ENCODE peak calls at places on chromosomes 11 and 22, in five cellular contexts. C is activated effector memory CD4-positive, alpha-beta T cell treated with anti-CD3 and anti-CD28 coated beads, Interleukin-2, amount 50 U/mL, for 16 hours; B is stimulated activated CD4-positive, alpha-beta T cell treated with anti-CD3 and anti-CD28 coated beads, Interleukin-1b, Interleukin-23, amount 100 ng/mL, for 24 hours; U is NCI-H1417; I is GM12865. N is an unnamed sample.

GRCh38 chr11:74090701-74091100 is 80.1 kb downstream of the C2CD3 start:
- DNase-seq in C (no peak), B (no peak), I (peak; percentile 14), U (peak; percentile 9), N (no peak)

GRCh38 chr11:71341596-71341995 is 89.2 kb upstream of the SHANK2 start:
- DNase-seq in B (no peak), I (no peak), C (peak; percentile 43), U (no peak), N (no peak)

GRCh38 chr11:14642453-14642852 is 1.2 kb upstream of the PDE3B start:
- DNase-seq in I (no peak), B (no peak), C (no peak), U (no peak), N (no peak)

GRCh38 chr11:64008283-64008931 is 22.2 kb downstream of the OTUB1 start:
- DNase-seq in B (no peak), C (no peak), I (no peak), U (no peak), N (no peak)

GRCh38 chr11:22753401-22753800 is 76.2 kb downstream of the SVIP start:
- DNase-seq in U (peak; percentile 41), I (no peak), B (no peak), C (no peak), N (no peak)

GRCh38 chr22:33116846-33117547 is 58.8 kb upstream of the SYN3 start:
- DNase-seq in I (no peak), C (no peak), B (no peak), U (no peak), N (peak; percentile 33)

GRCh38 chr22:24096401-24097115 is 84.7 kb upstream of the SUSD2 start:
- DNase-seq in I (no peak), U (no peak), C (peak; percentile 48), B (no peak), N (no peak)

GRCh38 chr11:113728814-113729213 is 22.7 kb upstream of the TMPRSS5 start:
- DNase-seq in U (no peak), B (no peak), C (no peak), I (no peak), N (no peak)

GRCh38 chr11:20010106-20010860 is 150.0 kb downstream of the DBX1 start:
- DNase-seq in U (peak; percentile 86), C (no peak), B (no peak), I (no peak), N (no peak)

GRCh38 chr11:1087279-1087960 is 12.7 kb downstream of the MUC2 start:
- DNase-seq in C (peak; percentile 47), I (no peak), B (no peak), U (no peak), N (no peak)

GRCh38 chr11:68690671-68691401 is 6.5 kb downstream of the GAL start:
- DNase-seq in U (no peak), I (no peak), B (no peak), C (peak; percentile 64), N (no peak)

GRCh38 chr11:27083782-27084181 is 43.2 kb downstream of the BBOX1 start:
- DNase-seq in U (no peak), B (no peak), C (no peak), I (no peak), N (no peak)

GRCh38 chr11:62600367-62601113 is 1.1 kb downstream of the MTA2 start:
- DNase-seq in B (no peak), I (no peak), C (no peak), U (peak; percentile 68), N (no peak)

GRCh38 chr22:38843716-38844660 is at the start of gene NPTXR:
- DNase-seq in I (no peak), U (peak; percentile 72), C (peak; percentile 76), B (peak; percentile 40), N (no peak)

GRCh38 chr11:44593194-44593593 is 27.7 kb downstream of the CD82 start:
- DNase-seq in I (no peak), U (no peak), C (no peak), B (no peak), N (no peak)

GRCh38 chr11:78192911-78193341 is 4.2 kb downstream of the USP35 start:
- DNase-seq in U (no peak), C (peak; percentile 49), I (no peak), B (no peak), N (no peak)

GRCh38 chr11:17403977-17404759 is 15.7 kb upstream of the KCNJ11 start:
- DNase-seq in U (no peak), I (no peak), C (no peak), B (no peak), N (no peak)

GRCh38 chr22:49411236-49411635 is 416.4 kb downstream of the BRD1 start:
- DNase-seq in C (peak; percentile 16), I (no peak), U (no peak), B (no peak), N (no peak)

GRCh38 chr22:39556970-39557811 is 13.4 kb upstream of the CACNA1I start:
- DNase-seq in U (peak; percentile 58), I (no peak), C (peak; percentile 78), B (peak; percentile 40), N (no peak)

GRCh38 chr11:111819161-111820058 is 52.0 kb downstream of the ALG9 start:
- DNase-seq in U (no peak), C (no peak), I (no peak), B (no peak), N (no peak)

GRCh38 chr11:64571410-64572091 is 19.5 kb upstream of the SLC22A12 start:
- DNase-seq in I (no peak), U (no peak), C (peak; percentile 36), B (no peak), N (no peak)

GRCh38 chr22:35212020-35212419 is 45.3 kb upstream of the HMGXB4 start:
- DNase-seq in U (no peak), C (no peak), B (no peak), I (no peak), N (no peak)

GRCh38 chr22:45154383-45154782 is 9.3 kb upstream of the NUP50 start:
- DNase-seq in B (no peak), I (no peak), C (no peak), U (no peak), N (peak; percentile 16)

GRCh38 chr11:60208146-60208895 is 25.4 kb upstream of the MS4A6A start:
- DNase-seq in B (no peak), U (no peak), C (no peak), I (no peak), N (no peak)

N was measured in SW 1271.